ENCODE peak calls at places on chromosome 5, in ten cellular contexts. One of them, this sample, is unnamed.

GRCh38 chr5:96017951-96018350 is 56.3 kb upstream of the ELL2 start:
- DNase-seq in HepG2: peak
- DNase-seq in neural progenitor cell: peak
- DNase-seq in adrenal gland: no peak
- DNase-seq in heart right ventricle: no peak
- DNase-seq in psoas muscle: no peak
- DNase-seq in cardiac fibroblast: peak
- DNase-seq in NB4: no peak
- DNase-seq in tibial artery: no peak
- DNase-seq in GM12865: no peak
- DNase-seq in this sample: peak

GRCh38 chr5:77486344-77486962 is 5.7 kb downstream of the WDR41 start:
- DNase-seq in HepG2: no peak
- DNase-seq in neural progenitor cell: no peak
- DNase-seq in adrenal gland: no peak
- DNase-seq in heart right ventricle: no peak
- DNase-seq in psoas muscle: no peak
- DNase-seq in cardiac fibroblast: no peak
- DNase-seq in NB4: no peak
- DNase-seq in tibial artery: no peak
- DNase-seq in GM12865: no peak
- DNase-seq in this sample: no peak

GRCh38 chr5:91016954-91017690 is 366.0 kb downstream of the ARRDC3 start:
- DNase-seq in HepG2: no peak
- DNase-seq in neural progenitor cell: no peak
- DNase-seq in adrenal gland: no peak
- DNase-seq in heart right ventricle: no peak
- DNase-seq in psoas muscle: no peak
- DNase-seq in cardiac fibroblast: peak
- DNase-seq in NB4: no peak
- DNase-seq in tibial artery: no peak
- DNase-seq in GM12865: no peak
- DNase-seq in this sample: no peak

GRCh38 chr5:92421937-92422336 is 1038.8 kb upstream of the ARRDC3 start:
- DNase-seq in HepG2: no peak
- DNase-seq in neural progenitor cell: peak
- DNase-seq in adrenal gland: no peak
- DNase-seq in heart right ventricle: no peak
- DNase-seq in psoas muscle: no peak
- DNase-seq in cardiac fibroblast: no peak
- DNase-seq in NB4: no peak
- DNase-seq in tibial artery: no peak
- DNase-seq in GM12865: no peak
- DNase-seq in this sample: no peak

GRCh38 chr5:35436441-35437057 is 181.1 kb upstream of the SPEF2 start:
- DNase-seq in HepG2: peak
- DNase-seq in neural progenitor cell: peak
- DNase-seq in adrenal gland: peak
- DNase-seq in heart right ventricle: no peak
- DNase-seq in psoas muscle: no peak
- DNase-seq in cardiac fibroblast: peak
- DNase-seq in NB4: peak
- DNase-seq in tibial artery: no peak
- DNase-seq in GM12865: peak
- DNase-seq in this sample: no peak

GRCh38 chr5:54301215-54301614 is 9.2 kb downstream of the ARL15 start:
- DNase-seq in HepG2: no peak
- DNase-seq in neural progenitor cell: no peak
- DNase-seq in adrenal gland: no peak
- DNase-seq in heart right ventricle: no peak
- DNase-seq in psoas muscle: no peak
- DNase-seq in cardiac fibroblast: no peak
- DNase-seq in NB4: peak
- DNase-seq in tibial artery: no peak
- DNase-seq in GM12865: no peak
- DNase-seq in this sample: no peak

GRCh38 chr5:11143456-11144267 is 382.6 kb upstream of the DAP start:
- DNase-seq in HepG2: no peak
- DNase-seq in neural progenitor cell: no peak
- DNase-seq in adrenal gland: no peak
- DNase-seq in heart right ventricle: no peak
- DNase-seq in psoas muscle: no peak
- DNase-seq in cardiac fibroblast: no peak
- DNase-seq in NB4: no peak
- DNase-seq in tibial artery: no peak
- DNase-seq in GM12865: peak
- DNase-seq in this sample: no peak

GRCh38 chr5:124839371-124839998 is 93.0 kb upstream of the ZNF608 start:
- DNase-seq in HepG2: no peak
- DNase-seq in neural progenitor cell: no peak
- DNase-seq in adrenal gland: no peak
- DNase-seq in heart right ventricle: no peak
- DNase-seq in psoas muscle: no peak
- DNase-seq in cardiac fibroblast: peak
- DNase-seq in NB4: no peak
- DNase-seq in tibial artery: no peak
- DNase-seq in GM12865: no peak
- DNase-seq in this sample: no peak

GRCh38 chr5:55220433-55221185 is 6.5 kb downstream of the MCIDAS start:
- DNase-seq in HepG2: no peak
- DNase-seq in neural progenitor cell: peak
- DNase-seq in adrenal gland: no peak
- DNase-seq in heart right ventricle: no peak
- DNase-seq in psoas muscle: peak
- DNase-seq in cardiac fibroblast: no peak
- DNase-seq in NB4: no peak
- DNase-seq in tibial artery: no peak
- DNase-seq in GM12865: no peak
- DNase-seq in this sample: no peak

GRCh38 chr5:173317091-173317685 is 11.0 kb downstream of the STC2 start:
- DNase-seq in HepG2: no peak
- DNase-seq in neural progenitor cell: no peak
- DNase-seq in adrenal gland: no peak
- DNase-seq in heart right ventricle: no peak
- DNase-seq in psoas muscle: no peak
- DNase-seq in cardiac fibroblast: no peak
- DNase-seq in NB4: no peak
- DNase-seq in tibial artery: no peak
- DNase-seq in GM12865: no peak
- DNase-seq in this sample: no peak
- H3K4me3 ChIP-seq in HepG2: no peak
- H3K4me3 ChIP-seq in neural progenitor cell: no peak
- H3K4me3 ChIP-seq in adrenal gland: no peak
- H3K4me3 ChIP-seq in heart right ventricle: no peak
- H3K4me3 ChIP-seq in psoas muscle: no peak
- H3K4me3 ChIP-seq in cardiac fibroblast: no peak
- H3K4me3 ChIP-seq in NB4: no peak
- H3K4me3 ChIP-seq in tibial artery: no peak
- H3K4me3 ChIP-seq in GM12865: no peak
- H3K4me3 ChIP-seq in this sample: no peak

DNA sequence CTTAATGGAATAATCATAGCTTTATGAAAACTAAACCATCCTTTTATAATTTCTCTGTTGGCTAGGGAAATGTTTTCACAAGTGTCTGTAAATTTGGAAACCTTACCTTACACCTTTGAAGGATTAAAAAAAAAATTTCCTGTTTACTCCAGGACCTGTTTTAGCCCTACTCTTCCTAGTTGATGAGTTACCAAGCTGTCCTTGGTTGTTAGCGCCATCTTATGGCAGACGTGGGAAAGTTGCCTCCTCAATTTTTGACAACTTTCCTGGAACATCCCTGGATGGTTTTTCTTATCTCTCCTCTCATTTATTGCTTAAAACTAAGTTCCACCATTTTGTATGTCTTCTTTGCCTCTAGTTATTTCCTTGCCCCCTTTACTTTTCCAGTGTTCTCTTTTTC is 25.7 kb downstream of the ZSWIM6 start:
- DNase-seq in HepG2: peak
- DNase-seq in neural progenitor cell: peak
- DNase-seq in adrenal gland: no peak
- DNase-seq in heart right ventricle: no peak
- DNase-seq in psoas muscle: no peak
- DNase-seq in cardiac fibroblast: no peak
- DNase-seq in NB4: peak
- DNase-seq in tibial artery: no peak
- DNase-seq in GM12865: peak
- DNase-seq in this sample: no peak
- TF ChIP-seq CTCF in HepG2: peak
- TF ChIP-seq CTCF in neural progenitor cell: peak
- TF ChIP-seq CTCF in adrenal gland: peak
- TF ChIP-seq CTCF in heart right ventricle: no peak
- TF ChIP-seq CTCF in psoas muscle: peak
- TF ChIP-seq CTCF in cardiac fibroblast: peak
- TF ChIP-seq CTCF in NB4: peak
- TF ChIP-seq CTCF in tibial artery: no peak
- TF ChIP-seq CTCF in GM12865: peak
- TF ChIP-seq CTCF in this sample: peak

GRCh38 chr5:141608557-141608956 is 10.2 kb downstream of the DIAPH1 start:
- DNase-seq in HepG2: peak
- DNase-seq in neural progenitor cell: no peak
- DNase-seq in adrenal gland: no peak
- DNase-seq in heart right ventricle: no peak
- DNase-seq in psoas muscle: no peak
- DNase-seq in cardiac fibroblast: no peak
- DNase-seq in NB4: no peak
- DNase-seq in tibial artery: no peak
- DNase-seq in GM12865: no peak
- DNase-seq in this sample: no peak

GRCh38 chr5:141604318-141604717 is 14.5 kb downstream of the DIAPH1 start:
- DNase-seq in HepG2: peak
- DNase-seq in neural progenitor cell: peak
- DNase-seq in adrenal gland: no peak
- DNase-seq in heart right ventricle: peak
- DNase-seq in psoas muscle: peak
- DNase-seq in cardiac fibroblast: peak
- DNase-seq in NB4: peak
- DNase-seq in tibial artery: peak
- DNase-seq in GM12865: no peak
- DNase-seq in this sample: peak

GRCh38 chr5:141608046-141608445 is 10.8 kb downstream of the DIAPH1 start:
- DNase-seq in HepG2: no peak
- DNase-seq in neural progenitor cell: no peak
- DNase-seq in adrenal gland: no peak
- DNase-seq in heart right ventricle: no peak
- DNase-seq in psoas muscle: no peak
- DNase-seq in cardiac fibroblast: no peak
- DNase-seq in NB4: no peak
- DNase-seq in tibial artery: no peak
- DNase-seq in GM12865: no peak
- DNase-seq in this sample: no peak

GRCh38 chr5:141603912-141604311 is 14.9 kb downstream of the DIAPH1 start:
- DNase-seq in HepG2: no peak
- DNase-seq in neural progenitor cell: no peak
- DNase-seq in adrenal gland: no peak
- DNase-seq in heart right ventricle: no peak
- DNase-seq in psoas muscle: no peak
- DNase-seq in cardiac fibroblast: no peak
- DNase-seq in NB4: no peak
- DNase-seq in tibial artery: no peak
- DNase-seq in GM12865: no peak
- DNase-seq in this sample: no peak

GRCh38 chr5:141605523-141606277 is 13.1 kb downstream of the DIAPH1 start:
- DNase-seq in HepG2: no peak
- DNase-seq in neural progenitor cell: no peak
- DNase-seq in adrenal gland: no peak
- DNase-seq in heart right ventricle: peak
- DNase-seq in psoas muscle: no peak
- DNase-seq in cardiac fibroblast: peak
- DNase-seq in NB4: peak
- DNase-seq in tibial artery: no peak
- DNase-seq in GM12865: peak
- DNase-seq in this sample: no peak
- H3K4me3 ChIP-seq in HepG2: no peak
- H3K4me3 ChIP-seq in neural progenitor cell: no peak
- H3K4me3 ChIP-seq in adrenal gland: no peak
- H3K4me3 ChIP-seq in heart right ventricle: no peak
- H3K4me3 ChIP-seq in psoas muscle: no peak
- H3K4me3 ChIP-seq in cardiac fibroblast: no peak
- H3K4me3 ChIP-seq in NB4: peak
- H3K4me3 ChIP-seq in tibial artery: peak
- H3K4me3 ChIP-seq in GM12865: peak
- H3K4me3 ChIP-seq in this sample: no peak

GRCh38 chr5:138536665-138537315 is 6.2 kb downstream of the ETF1 start:
- DNase-seq in HepG2: peak
- DNase-seq in neural progenitor cell: no peak
- DNase-seq in adrenal gland: no peak
- DNase-seq in heart right ventricle: no peak
- DNase-seq in psoas muscle: no peak
- DNase-seq in cardiac fibroblast: peak
- DNase-seq in NB4: peak
- DNase-seq in tibial artery: no peak
- DNase-seq in GM12865: no peak
- DNase-seq in this sample: no peak
- TF ChIP-seq CTCF in HepG2: peak
- TF ChIP-seq CTCF in neural progenitor cell: peak
- TF ChIP-seq CTCF in adrenal gland: peak
- TF ChIP-seq CTCF in heart right ventricle: peak
- TF ChIP-seq CTCF in psoas muscle: peak
- TF ChIP-seq CTCF in cardiac fibroblast: peak
- TF ChIP-seq CTCF in NB4: peak
- TF ChIP-seq CTCF in tibial artery: no peak
- TF ChIP-seq CTCF in GM12865: peak
- TF ChIP-seq CTCF in this sample: no peak

DNA sequence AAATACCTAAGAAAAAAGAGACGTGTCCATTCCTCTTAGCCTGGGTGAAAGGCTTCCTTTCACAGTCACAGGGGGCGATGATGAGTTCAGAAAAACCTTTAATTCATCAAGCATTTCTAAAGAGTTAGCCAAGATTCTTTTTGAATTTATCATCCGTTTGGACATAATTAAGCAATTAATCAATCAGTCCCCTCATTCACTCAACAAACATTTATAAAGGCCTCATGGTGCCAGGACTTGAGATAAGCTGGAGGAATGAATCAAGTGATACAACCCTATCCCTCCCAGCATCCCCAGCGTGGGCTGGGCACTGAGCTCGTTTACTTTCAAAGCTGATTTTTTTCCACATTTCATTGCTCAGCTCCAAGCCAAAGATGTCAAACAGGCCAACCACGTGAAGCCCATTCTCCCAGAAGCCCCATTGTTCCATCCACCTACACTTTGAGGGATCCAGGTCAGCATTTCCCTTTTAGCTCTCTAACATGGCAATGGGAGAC is 140.5 kb downstream of the SLIT3 start:
- DNase-seq in HepG2: no peak
- DNase-seq in neural progenitor cell: no peak
- DNase-seq in adrenal gland: no peak
- DNase-seq in heart right ventricle: no peak
- DNase-seq in psoas muscle: no peak
- DNase-seq in cardiac fibroblast: peak
- DNase-seq in NB4: no peak
- DNase-seq in tibial artery: peak
- DNase-seq in GM12865: no peak
- DNase-seq in this sample: no peak
- H3K4me3 ChIP-seq in HepG2: no peak
- H3K4me3 ChIP-seq in neural progenitor cell: no peak
- H3K4me3 ChIP-seq in adrenal gland: no peak
- H3K4me3 ChIP-seq in heart right ventricle: no peak
- H3K4me3 ChIP-seq in psoas muscle: no peak
- H3K4me3 ChIP-seq in cardiac fibroblast: no peak
- H3K4me3 ChIP-seq in NB4: no peak
- H3K4me3 ChIP-seq in tibial artery: peak
- H3K4me3 ChIP-seq in GM12865: no peak
- H3K4me3 ChIP-seq in this sample: no peak

GRCh38 chr5:135715267-135716050 is 119.0 kb upstream of the SLC25A48 start:
- DNase-seq in HepG2: no peak
- DNase-seq in neural progenitor cell: no peak
- DNase-seq in adrenal gland: no peak
- DNase-seq in heart right ventricle: no peak
- DNase-seq in psoas muscle: no peak
- DNase-seq in cardiac fibroblast: no peak
- DNase-seq in NB4: no peak
- DNase-seq in tibial artery: no peak
- DNase-seq in GM12865: no peak
- DNase-seq in this sample: no peak
- TF ChIP-seq CTCF in HepG2: no peak
- TF ChIP-seq CTCF in neural progenitor cell: no peak
- TF ChIP-seq CTCF in adrenal gland: no peak
- TF ChIP-seq CTCF in heart right ventricle: no peak
- TF ChIP-seq CTCF in psoas muscle: no peak
- TF ChIP-seq CTCF in cardiac fibroblast: no peak
- TF ChIP-seq CTCF in NB4: no peak
- TF ChIP-seq CTCF in tibial artery: no peak
- TF ChIP-seq CTCF in GM12865: no peak
- TF ChIP-seq CTCF in this sample: no peak